ENCODE peak calls at places on chromosomes 16 and 17, in ten cellular contexts. D, A, Y, E, F, L, V, N, R and Z are unnamed samples.

GRCh38 chr17:38326996-38327792 is 16.6 kb downstream of the GPR179 start:
- DNase-seq in D (no peak), A (peak), Y (peak), E (no peak), F (no peak), L (peak), V (no peak), N (no peak), R (no peak), Z (no peak)

GRCh38 chr16:56830669-56831068 is 34.3 kb upstream of the SLC12A3 start:
- DNase-seq in D (no peak), A (no peak), Y (no peak), E (peak), F (no peak), L (no peak), V (no peak), N (no peak), R (no peak), Z (peak)

GRCh38 chr16:89093602-89094251 is at the start of gene ACSF3:
- DNase-seq in D (peak), A (peak), Y (peak), E (peak), F (peak), L (peak), V (peak), N (peak), R (peak), Z (peak)

GRCh38 chr16:17105239-17105721 is 365.5 kb downstream of the XYLT1 start:
- DNase-seq in D (no peak), A (no peak), Y (no peak), E (peak), F (no peak), L (no peak), V (no peak), N (no peak), R (no peak), Z (peak)

GRCh38 chr16:57377080-57377841 is 5.0 kb downstream of the CX3CL1 start:
- DNase-seq in D (no peak), A (no peak), Y (peak), E (no peak), F (peak), L (no peak), V (peak), N (no peak), R (peak), Z (no peak)

GRCh38 chr16:10817963-10818941 is at the start of gene TVP23A:
- DNase-seq in D (no peak), A (no peak), Y (peak), E (peak), F (no peak), L (no peak), V (no peak), N (no peak), R (no peak), Z (no peak)

GRCh38 chr16:324451-325334 is 27.8 kb downstream of the AXIN1 start:
- DNase-seq in D (no peak), A (no peak), Y (peak), E (no peak), F (no peak), L (no peak), V (peak), N (peak), R (no peak), Z (no peak)

GRCh38 chr17:41101586-41102259 is at the start of gene KRTAP4-16:
- DNase-seq in D (no peak), A (no peak), Y (no peak), E (no peak), F (no peak), L (no peak), V (no peak), N (no peak), R (no peak), Z (no peak)

GRCh38 chr16:88688013-88688778 is 1.9 kb upstream of the SNAI3 start:
- DNase-seq in D (no peak), A (peak), Y (peak), E (no peak), F (no peak), L (no peak), V (peak), N (peak), R (no peak), Z (no peak)

GRCh38 chr17:44361292-44362055 is 2.2 kb downstream of the FAM171A2 start:
- DNase-seq in D (no peak), A (no peak), Y (peak), E (no peak), F (no peak), L (no peak), V (no peak), N (no peak), R (no peak), Z (no peak)

GRCh38 chr16:64421515-64421914 is 700.3 kb downstream of the CDH11 start:
- DNase-seq in D (no peak), A (no peak), Y (no peak), E (no peak), F (no peak), L (no peak), V (no peak), N (no peak), R (no peak), Z (no peak)

GRCh38 chr17:31074772-31075538 is 19.8 kb upstream of the NF1 start:
- DNase-seq in D (no peak), A (no peak), Y (no peak), E (peak), F (peak), L (no peak), V (no peak), N (no peak), R (no peak), Z (peak)

GRCh38 chr17:80471922-80472321 is 4.5 kb downstream of the NPTX1 start:
- DNase-seq in D (no peak), A (no peak), Y (peak), E (no peak), F (no peak), L (no peak), V (no peak), N (no peak), R (no peak), Z (no peak)

GRCh38 chr16:87602821-87603683 is 744 bp downstream of the JPH3 start:
- DNase-seq in D (no peak), A (no peak), Y (peak), E (no peak), F (no peak), L (no peak), V (peak), N (no peak), R (no peak), Z (no peak)

GRCh38 chr16:56357291-56357764 is 68.0 kb downstream of the AMFR start:
- DNase-seq in D (peak), A (no peak), Y (peak), E (peak), F (peak), L (peak), V (peak), N (peak), R (peak), Z (peak)

GRCh38 chr16:89116341-89117238 is 22.9 kb downstream of the ACSF3 start:
- DNase-seq in D (no peak), A (peak), Y (peak), E (no peak), F (no peak), L (no peak), V (peak), N (peak), R (no peak), Z (no peak)

GRCh38 chr17:82444284-82444893 is 6.2 kb downstream of the CYBC1 start:
- DNase-seq in D (no peak), A (no peak), Y (peak), E (no peak), F (no peak), L (peak), V (no peak), N (no peak), R (no peak), Z (no peak)

GRCh38 chr17:64261422-64262124 is 1.5 kb downstream of the TEX2 start:
- DNase-seq in D (no peak), A (no peak), Y (no peak), E (no peak), F (no peak), L (no peak), V (no peak), N (no peak), R (no peak), Z (no peak)

GRCh38 chr16:87322833-87323726 is 5.9 kb upstream of the C16orf95 start:
- DNase-seq in D (no peak), A (no peak), Y (peak), E (no peak), F (no peak), L (no peak), V (peak), N (no peak), R (no peak), Z (no peak)

GRCh38 chr17:70105154-70105553 is 30.1 kb downstream of the KCNJ16 start:
- DNase-seq in D (no peak), A (no peak), Y (no peak), E (no peak), F (no peak), L (no peak), V (no peak), N (no peak), R (no peak), Z (no peak)

GRCh38 chr16:85321856-85322271 is 209.6 kb upstream of the CIBAR2 start:
- DNase-seq in D (peak), A (peak), Y (peak), E (peak), F (peak), L (peak), V (peak), N (peak), R (no peak), Z (peak)

GRCh38 chr16:67279296-67280089 is at the start of gene PLEKHG4:
- DNase-seq in D (peak), A (peak), Y (peak), E (peak), F (peak), L (peak), V (peak), N (peak), R (peak), Z (peak)

GRCh38 chr16:86243123-86243473 is 267.2 kb upstream of the FOXF1 start:
- DNase-seq in D (no peak), A (no peak), Y (no peak), E (no peak), F (no peak), L (no peak), V (no peak), N (no peak), R (no peak), Z (no peak)

GRCh38 chr17:21039839-21040575 is 2.8 kb downstream of the USP22 start:
- DNase-seq in D (no peak), A (no peak), Y (no peak), E (peak), F (peak), L (no peak), V (no peak), N (no peak), R (peak), Z (peak)

GRCh38 chr17:78343099-78343432 is 16.8 kb downstream of the SOCS3 start:
- DNase-seq in D (peak), A (peak), Y (no peak), E (peak), F (peak), L (peak), V (peak), N (peak), R (peak), Z (peak)